ENCODE peak calls at places on chromosomes 6 and 20, in eight cellular contexts. M is T-helper 2 cell, B is tibial artery, Y is mucosa of gallbladder, P is nephron progenitor cell, Q is ureter, J is HCT116, L is HuH-7.5. D is an unnamed sample.

GRCh38 chr6:141307309-141307998 is 825.3 kb upstream of the GJE1 start:
- DNase-seq in M (no peak), B (no peak), Y (no peak), P (no peak), Q (no peak), J (no peak), L (no peak), D (no peak)

GRCh38 chr20:56683077-56683865 is 54.2 kb downstream of the TFAP2C start:
- DNase-seq in M (no peak), B (no peak), Y (no peak), P (no peak), Q (no peak), J (no peak), L (no peak), D (no peak)

GRCh38 chr6:40894962-40895799 is 143.8 kb downstream of the UNC5CL start:
- DNase-seq in M (no peak), B (peak), Y (peak), P (peak), Q (no peak), J (peak), L (peak), D (no peak)

GRCh38 chr6:2622683-2623082 is 128.0 kb downstream of the MYLK4 start:
- DNase-seq in M (no peak), B (no peak), Y (no peak), P (no peak), Q (no peak), J (no peak), L (no peak), D (no peak)

GRCh38 chr6:166966268-166966667 is 9.9 kb upstream of the RNASET2 start:
- DNase-seq in M (no peak), B (no peak), Y (no peak), P (no peak), Q (no peak), J (no peak), L (no peak), D (no peak)

GRCh38 chr6:53044071-53044470 is 21.1 kb upstream of the FBXO9 start:
- DNase-seq in M (no peak), B (no peak), Y (no peak), P (peak), Q (no peak), J (no peak), L (no peak), D (no peak)

GRCh38 chr6:33960345-33961313 is 156.8 kb upstream of the MLN start:
- DNase-seq in M (no peak), B (no peak), Y (no peak), P (no peak), Q (no peak), J (no peak), L (no peak), D (no peak)

GRCh38 chr6:2818593-2818992 is 23.1 kb downstream of the SERPINB1 start:
- DNase-seq in M (no peak), B (no peak), Y (no peak), P (no peak), Q (no peak), J (no peak), L (no peak), D (no peak)

GRCh38 chr6:49766762-49767161 is 20.3 kb downstream of the PGK2 start:
- DNase-seq in M (no peak), B (no peak), Y (no peak), P (no peak), Q (no peak), J (no peak), L (no peak), D (no peak)

GRCh38 chr6:144265390-144265789 is 19.7 kb upstream of the UTRN start:
- DNase-seq in M (no peak), B (no peak), Y (peak), P (no peak), Q (no peak), J (no peak), L (no peak), D (no peak)

GRCh38 chr6:166008441-166009369 is 158.9 kb downstream of the TBXT start:
- DNase-seq in M (no peak), B (peak), Y (peak), P (peak), Q (no peak), J (no peak), L (no peak), D (peak)

GRCh38 chr6:122845916-122846632 is 57.0 kb downstream of the SMPDL3A start:
- DNase-seq in M (no peak), B (no peak), Y (no peak), P (no peak), Q (no peak), J (no peak), L (no peak), D (no peak)

GRCh38 chr6:11428895-11429294 is 108.7 kb upstream of the TMEM170B start:
- DNase-seq in M (no peak), B (no peak), Y (no peak), P (no peak), Q (no peak), J (no peak), L (no peak), D (no peak)

GRCh38 chr6:145380186-145380585 is 355.1 kb downstream of the EPM2A start:
- DNase-seq in M (no peak), B (no peak), Y (no peak), P (no peak), Q (no peak), J (no peak), L (no peak), D (no peak)